ENCODE peak calls at places on chromosomes 2 and 18, in seven cellular contexts. T is fibroblast of pulmonary artery, Z is lower lobe of right lung, R is cardiac fibroblast, Q is neural progenitor cell, H is upper lobe of right lung, A is Peyer's patch. W is an unnamed sample.

GRCh38 chr2:118224144-118224887 is 136.0 kb downstream of the INSIG2 start:
- DNase-seq in Z (peak; percentile 49), A (peak; percentile 33), R (peak; percentile 6), T (no peak), Q (peak; percentile 70), H (peak; percentile 67), W (no peak)

GRCh38 chr2:166240387-166241313 is 112.8 kb upstream of the SCN1A start:
- DNase-seq in A (no peak), Q (no peak), T (no peak), R (peak; percentile 41), H (no peak), Z (no peak), W (no peak)

GRCh38 chr2:201680743-201681142 is 17.7 kb downstream of the MPP4 start:
- DNase-seq in A (no peak), H (no peak), T (peak; percentile 16), Z (no peak), Q (peak; percentile 61), R (peak; percentile 45), W (no peak)

GRCh38 chr2:112029164-112029563 is 25.9 kb upstream of the TMEM87B start:
- DNase-seq in Z (no peak), T (no peak), A (no peak), Q (no peak), R (no peak), H (no peak), W (peak; percentile 56)

GRCh38 chr2:218020966-218021535 is 18.3 kb upstream of the TNS1 start:
- DNase-seq in T (no peak), A (no peak), R (no peak), Z (no peak), Q (no peak), H (peak; percentile 54), W (no peak)

GRCh38 chr2:73091696-73092095 is 20.2 kb upstream of the SFXN5 start:
- DNase-seq in A (no peak), Z (no peak), H (no peak), Q (no peak), R (no peak), T (no peak), W (no peak)

GRCh38 chr2:25378731-25379490 is 37.2 kb upstream of the DNMT3A start:
- DNase-seq in H (peak; percentile 53), R (peak; percentile 3), Q (no peak), T (peak; percentile 5), A (no peak), Z (peak; percentile 38), W (no peak)

GRCh38 chr2:120026890-120027289 is 14.0 kb downstream of the EPB41L5 start:
- DNase-seq in T (no peak), R (peak; percentile 21), Q (no peak), Z (no peak), H (no peak), A (no peak), W (no peak)

GRCh38 chr2:5839563-5839962 is 147.4 kb downstream of the SOX11 start:
- DNase-seq in Z (no peak), H (no peak), R (no peak), T (no peak), Q (peak; percentile 58), A (no peak), W (no peak)

DNA sequence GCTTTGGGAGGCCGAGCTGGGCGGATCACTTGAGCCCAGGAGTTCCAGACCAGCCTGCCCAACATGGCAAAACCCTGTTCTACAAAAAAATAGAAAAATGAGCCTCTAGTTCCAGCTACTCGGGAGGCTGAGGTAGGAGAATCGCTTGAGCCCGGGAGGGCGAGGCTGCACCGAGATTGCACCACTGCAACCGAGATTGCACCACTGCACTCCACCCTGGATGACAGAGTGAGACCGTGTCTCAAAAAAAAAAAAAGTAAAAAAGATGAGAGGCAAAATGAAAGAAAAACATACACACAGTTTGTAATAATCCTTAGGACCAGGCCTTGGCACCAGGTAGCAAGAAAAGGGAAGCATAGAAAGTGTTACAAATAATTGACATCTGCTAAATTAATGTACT is 22.0 kb downstream of the RBM43 start:
- DNase-seq in A (no peak), T (no peak), Q (no peak), Z (no peak), R (peak; percentile 36), H (no peak), W (no peak)
- H3K4me3 ChIP-seq in A (no peak overlapping the region), T (no peak overlapping the region), Q (no peak overlapping the region), Z (no peak overlapping the region), R (no peak overlapping the region), H (no peak overlapping the region), W (no peak overlapping the region)

GRCh38 chr18:45913276-45913675 is 53.9 kb downstream of the EPG5 start:
- DNase-seq in R (no peak), T (no peak), H (no peak), Z (no peak), A (no peak), Q (no peak), W (no peak)

GRCh38 chr18:45920367-45920766 is 46.8 kb downstream of the EPG5 start:
- DNase-seq in T (peak; percentile 86), Q (no peak), H (peak; percentile 84), R (peak; percentile 90), Z (peak; percentile 77), A (peak; percentile 34), W (peak; percentile 86)

GRCh38 chr18:45910405-45911023 is 56.6 kb downstream of the EPG5 start:
- DNase-seq in H (no peak), A (peak; percentile 22), Z (peak; percentile 52), T (peak; percentile 68), Q (peak; percentile 71), R (peak; percentile 61), W (peak; percentile 43)

DNA sequence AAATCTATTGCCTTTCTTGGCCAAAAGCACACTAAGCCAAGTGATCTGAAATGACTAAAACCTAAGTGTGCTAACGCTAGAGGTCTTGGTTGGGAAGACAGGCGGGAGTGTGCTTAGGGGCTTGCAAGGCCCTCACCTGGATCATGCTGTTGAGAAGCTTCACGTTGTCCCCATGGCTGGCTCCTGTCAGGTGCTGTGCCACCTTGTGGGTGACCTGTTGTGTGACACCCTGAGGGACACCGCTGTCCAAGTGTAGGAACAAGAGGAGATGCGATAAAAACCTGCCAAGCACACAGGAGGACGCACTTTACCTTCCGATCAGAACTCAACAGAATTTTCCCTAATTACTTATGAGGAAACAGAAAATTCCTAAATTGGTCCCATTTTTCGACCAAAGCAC is 50.8 kb downstream of the EPG5 start:
- DNase-seq in R (no peak), Q (peak; percentile 26), H (no peak), Z (no peak), A (no peak), T (no peak), W (no peak)
- TF ChIP-seq CTCF in R (no peak), Q (peak; percentile 23), H (no peak), Z (no peak), A (no peak), T (no peak), W (peak; percentile 47)

GRCh38 chr2:227767830-227768229 is 22.1 kb downstream of the SCYGR8 start:
- DNase-seq in T (no peak), A (no peak), Z (no peak), Q (no peak), H (no peak), R (no peak), W (no peak)
- H3K4me3 ChIP-seq in T (no peak overlapping the region), A (no peak overlapping the region), Z (no peak overlapping the region), Q (no peak overlapping the region), H (no peak overlapping the region), R (no peak overlapping the region), W (no peak overlapping the region)

GRCh38 chr2:30713698-30714097 is 93.5 kb downstream of the CAPN13 start:
- DNase-seq in R (no peak), H (no peak), Z (no peak), Q (no peak), A (no peak), T (no peak), W (no peak)

GRCh38 chr2:30710016-30710415 is 97.2 kb downstream of the CAPN13 start:
- DNase-seq in H (peak; percentile 36), A (no peak), R (no peak), T (no peak), Q (no peak), Z (no peak), W (no peak)

GRCh38 chr2:30710461-30710860 is 96.8 kb downstream of the CAPN13 start:
- DNase-seq in R (no peak), Z (no peak), Q (no peak), H (peak; percentile 8), A (peak; percentile 1), T (no peak), W (no peak)

GRCh38 chr2:30709516-30709915 is 97.7 kb downstream of the CAPN13 start:
- DNase-seq in Z (no peak), T (no peak), Q (no peak), R (no peak), A (peak; percentile 2), H (peak; percentile 40), W (no peak)

DNA sequence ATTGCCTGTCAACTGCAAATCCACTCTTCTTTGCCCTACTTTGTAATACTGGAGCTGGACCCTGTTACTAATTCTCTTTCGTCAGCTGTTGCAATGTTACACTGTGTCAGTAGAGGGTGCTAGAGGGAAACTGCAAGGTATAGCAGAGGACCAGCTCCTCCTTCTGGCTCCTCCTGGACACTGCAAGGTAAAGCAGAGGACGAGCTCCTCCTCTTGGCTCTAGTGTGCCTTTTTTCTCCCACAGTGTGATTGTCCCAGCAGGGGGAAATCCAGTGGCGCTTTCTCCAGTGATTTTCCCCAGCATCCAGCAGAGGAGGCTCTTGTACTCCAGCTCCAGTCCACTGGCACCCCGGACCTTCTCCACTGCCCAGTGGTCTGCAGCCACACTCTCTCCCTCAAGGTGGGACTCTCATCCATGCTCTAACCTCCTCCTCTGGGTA is 95.6 kb downstream of the CAPN13 start:
- DNase-seq in T (peak; percentile 93), H (peak; percentile 83), Q (peak; percentile 92), A (peak; percentile 86), Z (peak; percentile 85), R (peak; percentile 94), W (peak; percentile 79)
- TF ChIP-seq CTCF in T (no peak), H (peak; percentile 100), Q (peak; percentile 98), A (peak; percentile 93), Z (peak; percentile 99), R (peak; percentile 100), W (peak; percentile 100)

GRCh38 chr18:3265564-3266033 is 3.7 kb downstream of the MYL12B start:
- DNase-seq in Z (no peak), T (peak; percentile 53), H (no peak), R (no peak), Q (peak; percentile 17), A (no peak), W (no peak)

GRCh38 chr18:3261393-3262233 is at the start of gene MYL12B:
- DNase-seq in Z (peak; percentile 92), A (peak; percentile 77), Q (peak; percentile 93), H (peak; percentile 94), R (peak; percentile 81), T (peak; percentile 77), W (no peak)

GRCh38 chr18:3266062-3266608 is 4.2 kb downstream of the MYL12B start:
- DNase-seq in Z (no peak), R (no peak), H (no peak), T (no peak), Q (no peak), A (no peak), W (no peak)

GRCh38 chr18:3262234-3263171 is 570 bp downstream of the MYL12B start:
- DNase-seq in R (peak; percentile 52), Q (no peak), H (no peak), A (no peak), Z (no peak), T (peak; percentile 49), W (no peak)

GRCh38 chr18:3264362-3264761 is 2.4 kb downstream of the MYL12B start:
- DNase-seq in R (no peak), T (no peak), Z (no peak), Q (no peak), H (no peak), A (no peak), W (no peak)
- H3K4me3 ChIP-seq in R (peak overlapping the region; percentile 4), T (peak overlapping the region; percentile 4), Z (peak overlapping the region; percentile 81), Q (no peak overlapping the region), H (peak overlapping the region; percentile 94), A (no peak overlapping the region), W (peak overlapping the region; percentile 85)

GRCh38 chr2:104868081-104868806 is 14.3 kb downstream of the POU3F3 start:
- DNase-seq in A (no peak), Q (no peak), T (no peak), R (no peak), Z (no peak), H (no peak), W (no peak)
- TF ChIP-seq CTCF in A (no peak), Q (no peak), T (no peak), R (no peak), Z (no peak), H (no peak), W (no peak)